ENCODE peak calls at places on chromosomes 12 and 14, in nine cellular contexts. G is K562, B is prostate gland, D is heart left ventricle, Y is HCT116, X is thyroid gland, O is NB4, J is GM12892, Q is stomach. U is an unnamed sample.

GRCh38 chr14:91399868-91400640 is 17.6 kb downstream of the CCDC88C start:
- DNase-seq in O (no peak), Y (no peak), X (no peak), J (peak; percentile 64), D (no peak), Q (peak; percentile 56), B (peak; percentile 42), G (no peak), U (no peak)

GRCh38 chr12:127963926-127964325 is 303.0 kb upstream of the TMEM132C start:
- DNase-seq in Y (no peak), D (no peak), G (no peak), J (no peak), Q (no peak), B (no peak), X (no peak), O (no peak), U (no peak)

GRCh38 chr12:80698847-80699542 is 8.4 kb upstream of the MYF6 start:
- DNase-seq in J (no peak), B (no peak), O (no peak), Q (no peak), Y (no peak), X (no peak), G (no peak), D (no peak), U (no peak)

GRCh38 chr14:94751321-94751720 is 18.6 kb downstream of the GSC start:
- DNase-seq in Y (no peak), B (no peak), O (no peak), G (no peak), J (no peak), X (no peak), Q (no peak), D (no peak), U (no peak)

GRCh38 chr12:1929985-1930815 is 11.7 kb upstream of the CACNA2D4 start:
- DNase-seq in Y (no peak), Q (peak; percentile 17), X (no peak), J (no peak), B (no peak), D (no peak), O (peak; percentile 61), G (no peak), U (no peak)

GRCh38 chr12:51846911-51847829 is 1.3 kb downstream of the FIGNL2 start:
- DNase-seq in B (peak; percentile 34), X (peak; percentile 34), Y (no peak), J (no peak), D (peak; percentile 60), O (peak; percentile 27), Q (no peak), G (no peak), U (peak; percentile 92)

GRCh38 chr12:94603434-94604068 is 46.8 kb downstream of the TMCC3 start:
- DNase-seq in J (no peak), D (no peak), B (no peak), Q (peak; percentile 76), G (peak; percentile 54), O (peak; percentile 59), Y (peak; percentile 22), X (no peak), U (no peak)

GRCh38 chr12:124086299-124086898 is 113.4 kb downstream of the ZNF664 start:
- DNase-seq in X (no peak), O (no peak), Y (no peak), J (no peak), Q (no peak), B (no peak), D (no peak), G (peak; percentile 16), U (peak; percentile 68)

GRCh38 chr12:101230547-101230946 is 20.5 kb upstream of the SLC5A8 start:
- DNase-seq in Q (no peak), D (no peak), O (no peak), B (no peak), J (no peak), X (peak; percentile 65), Y (no peak), G (no peak), U (no peak)

GRCh38 chr14:62002636-62003035 is 240.4 kb downstream of the SNAPC1 start:
- DNase-seq in Q (no peak), O (no peak), G (no peak), X (no peak), J (no peak), D (no peak), Y (no peak), B (no peak), U (no peak)

DNA sequence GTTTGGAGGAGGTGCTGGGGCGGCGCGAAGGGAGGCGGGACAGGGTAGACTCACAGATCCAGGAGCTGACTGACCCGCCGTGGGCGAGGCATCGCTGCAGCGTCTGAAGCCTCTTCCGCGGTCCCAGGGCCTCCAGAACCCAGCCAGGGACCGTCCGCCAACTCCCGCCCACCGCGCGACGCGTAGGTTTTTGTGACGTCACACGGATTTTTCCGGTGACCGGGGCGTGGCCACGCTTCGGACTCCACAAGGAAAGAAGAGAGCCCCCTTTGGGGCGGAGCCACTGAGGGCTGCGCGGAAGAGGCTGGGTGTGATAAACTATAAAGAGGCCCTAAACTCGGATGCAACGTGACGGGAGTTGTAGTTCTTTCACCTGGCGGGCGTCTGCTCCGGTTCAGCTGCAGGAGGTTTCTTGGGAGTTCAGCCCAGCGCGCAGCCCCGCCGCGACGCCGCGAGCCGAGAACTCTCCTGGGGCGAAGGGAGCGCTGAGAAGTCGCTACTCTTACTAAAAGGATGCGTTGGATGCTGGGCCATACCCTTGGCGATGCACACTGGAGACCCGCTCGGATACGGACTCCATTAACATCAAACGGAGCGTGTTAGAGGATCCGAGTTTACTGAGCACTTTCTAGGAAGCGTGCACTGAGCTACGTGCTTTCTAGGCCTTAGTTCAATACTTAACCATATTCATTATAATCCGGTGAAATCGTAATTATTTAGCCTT is at the start of gene AMN1:
- DNase-seq in B (peak; percentile 99), Q (peak; percentile 100), D (peak; percentile 99), O (peak; percentile 100), Y (peak; percentile 96), X (peak; percentile 99), G (peak; percentile 100), J (peak; percentile 93), U (peak; percentile 99)
- TF ChIP-seq POLR2A in B (peak; percentile 82), Q (no peak), D (peak; percentile 84), O (peak; percentile 15), Y (no peak), X (peak; percentile 79), G (peak; percentile 87), J (peak; percentile 75), U (no peak)

GRCh38 chr12:106301611-106302321 is 767 bp upstream of the TCP11L2 start:
- DNase-seq in X (peak; percentile 59), J (peak; percentile 19), B (peak; percentile 77), G (peak; percentile 97), O (peak; percentile 77), Y (no peak), D (peak; percentile 67), Q (peak; percentile 95), U (peak; percentile 83)
- TF ChIP-seq POLR2A in X (no peak), J (no peak), B (no peak), G (no peak), O (no peak), Y (no peak), D (no peak), Q (no peak), U (no peak)

GRCh38 chr12:12724421-12725085 is 7.4 kb downstream of the CDKN1B start:
- DNase-seq in G (no peak), Y (no peak), B (no peak), J (no peak), O (no peak), X (no peak), Q (no peak), D (no peak), U (peak; percentile 90)

GRCh38 chr12:12725956-12726542 is 8.9 kb downstream of the CDKN1B start:
- DNase-seq in Y (no peak), Q (no peak), D (no peak), J (no peak), O (no peak), B (no peak), G (no peak), X (no peak), U (no peak)

GRCh38 chr12:12725086-12725955 is 8.2 kb downstream of the CDKN1B start:
- DNase-seq in G (peak; percentile 92), X (peak; percentile 94), D (peak; percentile 97), O (peak; percentile 98), Q (peak; percentile 95), J (peak; percentile 74), B (peak; percentile 94), Y (peak; percentile 98), U (peak; percentile 98)

GRCh38 chr12:12723681-12724420 is 6.7 kb downstream of the CDKN1B start:
- DNase-seq in J (no peak), X (peak; percentile 43), Y (no peak), Q (peak; percentile 44), G (peak; percentile 47), O (peak; percentile 59), D (peak; percentile 62), B (no peak), U (no peak)

GRCh38 chr12:12726543-12727093 is 9.4 kb downstream of the CDKN1B start:
- DNase-seq in B (no peak), G (peak; percentile 58), D (no peak), J (no peak), Y (no peak), X (no peak), O (peak; percentile 65), Q (no peak), U (no peak)
- TF ChIP-seq POLR2A in B (no peak), G (no peak), D (no peak), J (no peak), Y (no peak), X (no peak), O (no peak), Q (no peak), U (no peak)

GRCh38 chr12:46364777-46365580 is 7.6 kb downstream of the SLC38A2 start:
- DNase-seq in G (no peak), J (no peak), O (no peak), Y (no peak), D (peak; percentile 72), B (peak; percentile 58), X (peak; percentile 30), Q (peak; percentile 84), U (no peak)

GRCh38 chr12:46364300-46364696 is 8.3 kb downstream of the SLC38A2 start:
- DNase-seq in Q (no peak), X (no peak), O (no peak), B (no peak), J (no peak), D (no peak), G (no peak), Y (no peak), U (no peak)

GRCh38 chr12:46363582-46364299 is 8.8 kb downstream of the SLC38A2 start:
- DNase-seq in Y (no peak), O (no peak), J (no peak), D (no peak), G (no peak), B (no peak), X (no peak), Q (no peak), U (no peak)

GRCh38 chr12:46361667-46362034 is 10.9 kb downstream of the SLC38A2 start:
- DNase-seq in Y (no peak), J (no peak), X (no peak), D (no peak), O (no peak), B (no peak), Q (no peak), G (no peak), U (no peak)

DNA sequence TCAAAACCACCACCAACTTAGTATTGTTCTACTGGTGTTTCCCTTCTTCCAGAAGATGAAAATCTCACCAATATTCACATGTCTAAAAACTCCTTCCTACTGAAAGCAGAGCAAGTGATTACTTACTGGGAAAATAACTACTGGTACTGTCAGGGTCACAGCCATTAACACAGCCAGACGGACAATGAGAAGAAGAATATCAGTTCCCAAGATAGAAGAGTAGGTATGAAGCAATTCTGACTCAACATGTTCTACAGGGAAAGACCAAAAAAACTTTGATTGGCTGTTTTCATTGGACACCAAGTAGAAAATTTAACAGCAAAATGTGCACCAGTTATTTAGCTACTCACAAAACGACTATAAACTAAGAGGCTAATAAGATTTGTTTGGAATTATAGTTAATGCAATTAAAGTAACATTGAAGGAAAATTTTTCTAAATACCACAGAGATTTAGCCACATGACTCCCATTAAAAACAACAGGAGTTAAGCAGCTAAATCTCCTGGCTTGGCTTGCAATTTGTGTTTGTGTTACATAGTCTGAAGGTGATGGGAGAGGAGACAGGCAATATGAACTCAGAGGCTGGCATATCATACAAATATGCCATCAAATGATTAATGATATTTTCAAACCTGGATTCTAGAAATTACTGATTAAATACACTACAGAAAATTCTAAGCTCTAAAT is 9.5 kb downstream of the SLC38A2 start:
- DNase-seq in J (no peak), X (no peak), O (no peak), B (no peak), G (no peak), D (no peak), Q (no peak), Y (no peak), U (no peak)
- TF ChIP-seq POLR2A in J (no peak), X (no peak), O (no peak), B (no peak), G (no peak), D (no peak), Q (no peak), Y (no peak), U (no peak)